ENCODE peak calls at places on chromosomes 1 and 21, in four cellular contexts. A is OCI-LY7, L is GM23338, B is hepatocyte. N is an unnamed sample.

GRCh38 chr1:205922314-205922713 is 20.9 kb downstream of the SLC26A9 start:
- DNase-seq in A (no peak), L (no peak), B (no peak), N (no peak)

GRCh38 chr1:156160744-156161181 is 7.4 kb downstream of the SEMA4A start:
- DNase-seq in A (no peak), L (peak), B (peak), N (peak)

GRCh38 chr1:108540977-108541376 is 18.9 kb upstream of the EEIG2 start:
- DNase-seq in A (no peak), L (no peak), B (no peak), N (no peak)

GRCh38 chr1:191963286-191963685 is 195.0 kb upstream of the RGS18 start:
- DNase-seq in A (no peak), L (no peak), B (no peak), N (no peak)

GRCh38 chr21:28632718-28633408 is 359.8 kb downstream of the LTN1 start:
- DNase-seq in A (no peak), L (peak), B (no peak), N (no peak)

GRCh38 chr21:42051788-42052187 is 19.3 kb upstream of the UMODL1 start:
- DNase-seq in A (no peak), L (no peak), B (no peak), N (no peak)

GRCh38 chr1:119385650-119386049 is 17.1 kb downstream of the HAO2 start:
- DNase-seq in A (no peak), L (no peak), B (no peak), N (no peak)

GRCh38 chr1:52403566-52404115 is 582 bp downstream of the ORC1 start:
- DNase-seq in A (peak), L (peak), B (peak), N (peak)

GRCh38 chr1:20666804-20667203 is 5.6 kb upstream of the DDOST start:
- DNase-seq in A (peak), L (no peak), B (no peak), N (peak)

GRCh38 chr1:78647238-78647637 is 2.4 kb upstream of the IFI44 start:
- DNase-seq in A (no peak), L (no peak), B (no peak), N (no peak)

GRCh38 chr1:3716351-3716750 is 35.9 kb upstream of the CCDC27 start:
- DNase-seq in A (no peak), L (no peak), B (no peak), N (no peak)

GRCh38 chr1:101203812-101204540 is 32.8 kb upstream of the S1PR1 start:
- DNase-seq in A (no peak), L (no peak), B (no peak), N (no peak)

GRCh38 chr1:228039006-228039481 is 32.2 kb downstream of the WNT3A start:
- DNase-seq in A (no peak), L (no peak), B (no peak), N (no peak)

GRCh38 chr1:147225193-147225730 is at the start of gene FMO5:
- DNase-seq in A (peak), L (peak), B (peak), N (peak)

GRCh38 chr1:151012684-151013471 is 4.6 kb downstream of the PRUNE1 start:
- DNase-seq in A (no peak), L (no peak), B (peak), N (no peak)

DNA sequence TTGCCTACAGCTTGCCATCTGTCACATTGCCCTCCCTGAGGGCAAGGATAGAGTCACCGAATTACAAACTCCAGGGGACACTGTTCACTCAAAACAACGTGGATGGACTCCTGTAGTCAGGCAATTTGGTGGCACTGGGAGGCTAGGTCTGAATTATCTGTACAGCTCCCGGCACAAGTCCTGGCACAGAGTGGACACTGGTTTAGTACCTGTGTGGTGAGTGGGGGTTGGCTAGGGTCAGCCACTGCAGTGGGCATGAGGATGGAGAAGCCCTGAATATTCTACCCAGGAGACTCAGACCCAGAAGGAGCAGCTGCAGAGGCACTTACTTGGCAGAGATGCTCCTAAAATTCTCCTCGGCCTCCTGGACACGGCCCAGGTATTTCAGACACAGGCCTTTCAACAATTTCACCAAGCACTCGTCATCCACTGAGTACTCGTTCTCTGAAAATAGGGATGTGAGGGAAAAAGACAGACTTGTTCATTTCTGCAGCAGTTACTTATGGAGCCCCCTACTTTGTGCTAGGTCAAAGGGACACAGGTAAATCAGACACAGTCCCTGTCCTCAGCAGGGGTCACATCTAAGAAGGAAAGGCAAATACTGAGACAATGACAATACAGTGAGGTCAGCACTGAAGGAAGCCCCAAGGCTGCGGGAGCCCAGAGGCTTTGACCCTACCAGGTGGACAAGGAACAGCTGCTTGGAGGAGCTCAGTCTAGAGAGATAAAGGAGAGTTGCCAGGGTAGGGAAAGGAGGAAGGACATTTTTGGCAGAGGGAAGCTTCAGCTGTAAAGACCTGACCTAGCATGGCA is 40.5 kb downstream of the TTC39A start:
- DNase-seq in A (no peak), L (no peak), B (no peak), N (no peak)
- H2AFZ ChIP-seq in A (no peak), L (no peak), B (no peak), N (no peak)

GRCh38 chr21:39014751-39015150 is 168.5 kb downstream of the PSMG1 start:
- DNase-seq in A (no peak), L (no peak), B (peak), N (no peak)
- TF ChIP-seq EZH2phosphoT487 in A (no peak), L (no peak), B (no peak), N (no peak)

DNA sequence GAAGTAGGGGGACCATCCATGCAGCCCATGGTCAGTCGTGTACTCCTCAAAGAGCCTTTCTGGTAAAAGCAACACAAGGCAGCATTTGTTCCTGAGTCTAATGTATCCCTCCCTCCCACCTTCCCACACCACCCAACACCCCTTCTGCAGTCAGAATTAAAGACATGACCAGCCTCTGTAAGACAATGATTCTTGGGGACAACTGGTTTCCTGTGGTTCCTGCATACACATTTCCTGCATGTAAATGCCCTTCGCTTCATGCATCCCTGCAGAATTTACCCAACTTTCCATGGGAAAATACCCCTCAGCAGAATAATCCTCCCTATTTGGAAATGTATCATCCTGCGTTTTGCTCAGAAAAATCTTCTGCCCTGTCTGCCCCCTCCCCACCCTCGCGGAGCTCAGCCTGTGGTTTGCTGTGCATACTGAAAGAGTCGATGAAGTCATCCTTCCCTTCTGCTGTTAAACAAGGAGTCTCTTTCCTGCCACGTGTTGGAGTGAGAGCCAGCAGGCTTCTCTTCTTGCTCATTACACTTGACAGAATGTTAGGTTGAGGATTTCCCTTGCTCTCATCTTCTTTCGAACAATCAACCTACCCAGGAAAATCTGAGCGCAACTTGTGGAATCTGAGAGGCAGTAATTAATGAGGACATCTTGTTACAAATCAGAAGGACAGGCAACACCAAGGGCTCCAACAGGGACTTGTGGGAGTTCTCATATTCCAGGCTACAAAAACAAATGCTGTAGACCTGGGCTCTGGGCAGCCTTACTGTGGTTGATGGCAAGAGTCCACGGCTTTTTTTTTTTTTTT is 4.7 kb downstream of the TNN start:
- DNase-seq in A (no peak), L (peak), B (peak), N (peak)
- H2AFZ ChIP-seq in A (no peak), L (peak), B (peak), N (peak)

GRCh38 chr1:229047161-229047840 is 223.6 kb upstream of the RAB4A start:
- DNase-seq in A (no peak), L (no peak), B (no peak), N (no peak)
- TF ChIP-seq EZH2phosphoT487 in A (no peak), L (no peak), B (no peak), N (no peak)

GRCh38 chr21:35565204-35565611 is 495.1 kb downstream of the SETD4 start:
- DNase-seq in A (no peak), L (no peak), B (peak), N (no peak)
- H2AFZ ChIP-seq in A (no peak), L (no peak), B (no peak), N (no peak)

GRCh38 chr1:73755649-73756048 is 442.3 kb downstream of the LRRIQ3 start:
- DNase-seq in A (no peak), L (no peak), B (no peak), N (no peak)
- TF ChIP-seq EZH2phosphoT487 in A (no peak), L (no peak), B (no peak), N (no peak)

GRCh38 chr21:32415999-32416398 is 3.5 kb downstream of the EVA1C start:
- DNase-seq in A (no peak), L (no peak), B (no peak), N (no peak)
- H2AFZ ChIP-seq in A (no peak), L (no peak), B (no peak), N (no peak)

N was measured in MM.1S.